ENCODE peak calls at places on chromosomes 12 and 14, in nine cellular contexts. Z is neural progenitor cell, U is GM23248, B is HepG2, Y is kidney, F is astrocyte, E is IMR-90, A is HCT116, K is fibroblast of lung. X is an unnamed sample.

GRCh38 chr12:12562016-12562483 is 613 bp downstream of the DUSP16 start:
- DNase-seq in B (no peak), F (no peak), K (peak), Z (peak), U (peak), A (no peak), Y (peak), E (peak), X (peak)

GRCh38 chr12:32201996-32202395 is 95.3 kb downstream of the BICD1 start:
- DNase-seq in U (no peak), E (no peak), Y (no peak), A (no peak), Z (no peak), B (no peak), K (no peak), F (no peak), X (no peak)

GRCh38 chr12:26744697-26745440 is 88.1 kb downstream of the ITPR2 start:
- DNase-seq in Y (no peak), U (no peak), K (peak), B (peak), Z (no peak), E (no peak), A (no peak), F (peak), X (no peak)

GRCh38 chr12:69348162-69348938 is at the start of gene LYZ:
- DNase-seq in B (peak), Y (no peak), F (no peak), K (no peak), E (no peak), U (no peak), A (no peak), Z (no peak), X (no peak)

GRCh38 chr14:100428727-100429126 is 105.6 kb downstream of the SLC25A47 start:
- DNase-seq in Z (no peak), B (no peak), E (peak), Y (no peak), A (no peak), K (peak), F (peak), U (peak), X (no peak)

GRCh38 chr14:71932229-71932951 is at the start of gene RGS6:
- DNase-seq in B (peak), Z (peak), K (peak), Y (no peak), E (no peak), A (peak), F (peak), U (peak), X (no peak)

GRCh38 chr12:68467514-68467913 is 135.4 kb upstream of the MDM1 start:
- DNase-seq in Y (no peak), U (no peak), F (no peak), B (no peak), Z (no peak), A (no peak), E (no peak), K (no peak), X (no peak)

GRCh38 chr12:127149226-127149964 is 1117.6 kb upstream of the TMEM132C start:
- DNase-seq in U (peak), E (peak), K (peak), F (peak), A (no peak), B (no peak), Z (no peak), Y (no peak), X (no peak)

GRCh38 chr14:73477618-73478266 is 13.0 kb upstream of the RIOX1 start:
- DNase-seq in U (peak), E (peak), B (no peak), Z (no peak), Y (no peak), K (peak), A (no peak), F (peak), X (no peak)

GRCh38 chr12:92432724-92433281 is 270.0 kb upstream of the PLEKHG7 start:
- DNase-seq in U (no peak), Y (no peak), Z (no peak), E (no peak), K (no peak), B (no peak), F (no peak), A (no peak), X (no peak)
- H3K27ac ChIP-seq in U (no peak), Y (no peak), Z (no peak), E (no peak), K (no peak), B (no peak), F (no peak), A (no peak), X (no peak)

GRCh38 chr12:6342140-6342889 is 439 bp upstream of the TNFRSF1A start:
- DNase-seq in U (no peak), F (no peak), E (no peak), B (no peak), Y (peak), Z (no peak), A (no peak), K (no peak), X (no peak)

GRCh38 chr12:6343518-6343917 is 1.6 kb upstream of the TNFRSF1A start:
- DNase-seq in E (no peak), B (no peak), Y (peak), U (no peak), A (no peak), Z (no peak), K (no peak), F (no peak), X (no peak)

GRCh38 chr12:6338955-6339761 is 2.7 kb downstream of the TNFRSF1A start:
- DNase-seq in F (no peak), B (no peak), U (peak), A (no peak), K (no peak), Y (no peak), E (no peak), Z (no peak), X (no peak)

GRCh38 chr12:6340745-6341438 is 984 bp downstream of the TNFRSF1A start:
- DNase-seq in E (no peak), A (no peak), F (no peak), B (no peak), Y (peak), Z (no peak), U (peak), K (no peak), X (no peak)

GRCh38 chr12:6341439-6342139 is at the start of gene TNFRSF1A:
- DNase-seq in K (peak), Y (peak), A (no peak), E (peak), U (peak), B (peak), F (peak), Z (peak), X (no peak)
- H3K9ac ChIP-seq in K (peak), Y (peak), A (peak), E (peak), U (peak), B (peak), F (peak), Z (peak), X (no peak)

DNA sequence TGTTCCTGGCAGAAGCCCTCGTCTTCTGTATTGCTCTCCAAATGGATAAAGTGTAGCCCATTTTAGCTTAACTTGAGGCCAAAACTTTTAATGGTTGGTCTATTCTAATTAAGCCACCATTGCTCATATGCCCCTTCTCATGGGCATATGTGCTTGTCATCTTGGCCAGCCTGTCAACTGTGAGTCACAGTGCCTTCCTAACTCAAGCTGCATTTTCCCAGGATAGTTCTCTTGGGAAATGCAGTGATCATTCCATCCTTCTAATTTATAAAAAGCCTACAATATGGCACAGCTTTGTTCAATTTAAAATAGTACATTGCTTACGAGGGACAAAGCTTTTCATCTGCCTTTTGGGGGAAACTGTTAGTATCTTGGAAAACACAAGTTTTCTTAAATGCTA is 6.6 kb downstream of the PTHLH start:
- DNase-seq in A (no peak), E (peak), K (peak), U (peak), F (peak), Y (no peak), B (no peak), Z (no peak), X (no peak)
- H3K27ac ChIP-seq in A (no peak), E (no peak), K (no peak), U (peak), F (peak), Y (no peak), B (no peak), Z (no peak), X (no peak)

GRCh38 chr12:104215638-104216297 is at the start of gene TXNRD1:
- DNase-seq in Y (peak), E (peak), U (peak), F (peak), A (peak), K (peak), B (peak), Z (peak), X (peak)
- H3K9ac ChIP-seq in Y (peak), E (peak), U (peak), F (peak), A (peak), K (peak), B (no peak), Z (no peak), X (peak)